ENCODE peak calls at places on chromosomes 5 and 9, in six cellular contexts. G is DMS153; E is GM10248; O is LoVo; L is stimulated activated CD8-positive, alpha-beta memory T cell treated with anti-CD3 and anti-CD28 coated beads, Interleukin-12 subunit alpha, Interleukin-12 subunit beta, amount 100 ng/mL, for 4 hours; M is OCI-LY7. A is an unnamed sample.

GRCh38 chr9:31873717-31874116 is 510.7 kb upstream of the ACO1 start:
- DNase-seq in G (no peak), O (no peak), L (no peak), M (no peak), E (no peak), A (no peak)

GRCh38 chr5:3601060-3601710 is 5.6 kb downstream of the IRX1 start:
- DNase-seq in E (no peak), O (no peak), M (no peak), G (no peak), L (no peak), A (no peak)

GRCh38 chr9:100277166-100277979 is 75.4 kb downstream of the TEX10 start:
- DNase-seq in L (no peak), G (no peak), E (no peak), M (no peak), O (no peak), A (no peak)

GRCh38 chr9:81801190-81801589 is 111.8 kb upstream of the TLE1 start:
- DNase-seq in G (no peak), E (no peak), L (no peak), M (no peak), O (no peak), A (no peak)

GRCh38 chr5:163448491-163448890 is 11.1 kb downstream of the CCNG1 start:
- DNase-seq in E (no peak), M (no peak), L (no peak), O (no peak), G (no peak), A (no peak)

GRCh38 chr5:108356286-108356685 is 25.6 kb downstream of the FBXL17 start:
- DNase-seq in O (no peak), G (no peak), M (no peak), E (no peak), L (no peak), A (no peak)

GRCh38 chr9:123370108-123370507 is 14.1 kb downstream of the CRB2 start:
- DNase-seq in M (no peak), E (no peak), G (no peak), L (no peak), O (no peak), A (no peak)

GRCh38 chr5:96657068-96657467 is 5.1 kb upstream of the CAST start:
- DNase-seq in O (peak), M (no peak), G (no peak), E (peak), L (no peak), A (no peak)

GRCh38 chr9:129930743-129931142 is 95.5 kb downstream of the USP20 start:
- DNase-seq in O (no peak), M (no peak), L (no peak), E (no peak), G (no peak), A (no peak)

GRCh38 chr5:7813007-7813406 is 37.9 kb downstream of the CFAP90 start:
- DNase-seq in L (no peak), M (no peak), E (no peak), O (no peak), G (no peak), A (no peak)

A was measured in posterior cingulate gyrus.